ENCODE peak calls at places on chromosomes 6 and 20, in eight cellular contexts. J is mucosa of gallbladder; C is stimulated activated CD4-positive, alpha-beta T cell treated with anti-CD3 and anti-CD28 coated beads, Interleukin-15, amount 100 ng/mL, for 1 hour; H is BJ; A is amniotic epithelial cell; W is A172; L is activated T-helper 2 cell treated with anti-CD3 and anti-CD28 coated beads, Interferon-gamma antibody, Interleukin-2, Interleukin-4, amounts not matched to agents 10 μg/mL and 5 μg/mL and 100 μg/mL, durations not matched to agents 14 hours and 24 hours and 36 hours; G is right cardiac atrium. O is an unnamed sample.
A peak's percentile ranks its signal among the peaks of the same experiment; 100 is the strongest.

GRCh38 chr20:25309395-25310267 is 61.7 kb downstream of the PYGB start:
- DNase-seq in J (peak; percentile 61), C (no peak), H (peak; percentile 56), A (peak; percentile 88), W (peak; percentile 96), L (no peak), G (peak; percentile 61), O (peak; percentile 67)

GRCh38 chr6:101231606-101232235 is 161.8 kb upstream of the GRIK2 start:
- DNase-seq in J (no peak), C (no peak), H (no peak), A (no peak), W (no peak), L (no peak), G (no peak), O (no peak)

GRCh38 chr6:166815629-166816028 is 140.7 kb downstream of the RNASET2 start:
- DNase-seq in J (no peak), C (no peak), H (no peak), A (no peak), W (peak; percentile 27), L (no peak), G (no peak), O (no peak)

GRCh38 chr6:129073651-129074419 is 190.9 kb downstream of the LAMA2 start:
- DNase-seq in J (no peak), C (no peak), H (no peak), A (peak; percentile 71), W (no peak), L (no peak), G (no peak), O (no peak)

GRCh38 chr20:22574545-22575086 is 9.8 kb downstream of the FOXA2 start:
- DNase-seq in J (no peak), C (no peak), H (no peak), A (no peak), W (peak; percentile 39), L (no peak), G (no peak), O (no peak)

GRCh38 chr6:2695464-2696095 is 55.1 kb downstream of the MYLK4 start:
- DNase-seq in J (no peak), C (no peak), H (no peak), A (peak; percentile 38), W (peak; percentile 43), L (no peak), G (no peak), O (peak; percentile 22)

GRCh38 chr6:154384196-154384595 is 27.6 kb upstream of the IPCEF1 start:
- DNase-seq in J (no peak), C (no peak), H (no peak), A (no peak), W (peak; percentile 22), L (no peak), G (no peak), O (no peak)

GRCh38 chr20:57383447-57384347 is 7.5 kb upstream of the RBM38 start:
- DNase-seq in J (no peak), C (no peak), H (no peak), A (no peak), W (no peak), L (no peak), G (no peak), O (no peak)

GRCh38 chr6:68778356-68779020 is 143.4 kb downstream of the ADGRB3 start:
- DNase-seq in J (peak; percentile 13), C (no peak), H (no peak), A (peak; percentile 0), W (peak; percentile 39), L (no peak), G (peak; percentile 13), O (peak; percentile 24)

GRCh38 chr20:17985388-17986018 is 16.7 kb downstream of the MGME1 start:
- DNase-seq in J (no peak), C (no peak), H (no peak), A (no peak), W (no peak), L (no peak), G (no peak), O (no peak)

GRCh38 chr6:38387994-38388393 is 251.7 kb downstream of the BTBD9 start:
- DNase-seq in J (no peak), C (no peak), H (peak; percentile 88), A (peak; percentile 64), W (no peak), L (no peak), G (no peak), O (no peak)

GRCh38 chr6:3326179-3326971 is 67.6 kb downstream of the PSMG4 start:
- DNase-seq in J (no peak), C (no peak), H (no peak), A (no peak), W (peak; percentile 47), L (no peak), G (no peak), O (no peak)

GRCh38 chr6:20688710-20689500 is 154.6 kb downstream of the CDKAL1 start:
- DNase-seq in J (no peak), C (no peak), H (no peak), A (peak; percentile 84), W (peak; percentile 21), L (no peak), G (no peak), O (no peak)

GRCh38 chr6:40492126-40492525 is 95.0 kb downstream of the LRFN2 start:
- DNase-seq in J (no peak), C (no peak), H (no peak), A (no peak), W (no peak), L (no peak), G (no peak), O (no peak)

GRCh38 chr6:70706491-70707123 is 38.9 kb downstream of the SMAP1 start:
- DNase-seq in J (no peak), C (no peak), H (peak; percentile 5), A (peak; percentile 43), W (peak; percentile 25), L (no peak), G (no peak), O (peak; percentile 20)

GRCh38 chr6:128479048-128479666 is 41.2 kb downstream of the PTPRK start:
- DNase-seq in J (no peak), C (no peak), H (no peak), A (no peak), W (no peak), L (no peak), G (no peak), O (no peak)

GRCh38 chr6:104928141-104928540 is 28.8 kb upstream of the LIN28B start:
- DNase-seq in J (no peak), C (no peak), H (no peak), A (peak; percentile 9), W (no peak), L (no peak), G (no peak), O (no peak)

GRCh38 chr20:45283529-45284065 is 23.0 kb upstream of the RBPJL start:
- DNase-seq in J (no peak), C (no peak), H (no peak), A (no peak), W (peak; percentile 25), L (no peak), G (no peak), O (no peak)

GRCh38 chr6:149701699-149702098 is 16.2 kb downstream of the LATS1 start:
- DNase-seq in J (no peak), C (no peak), H (no peak), A (no peak), W (no peak), L (no peak), G (no peak), O (no peak)

GRCh38 chr20:45946149-45946970 is 11.9 kb downstream of the PCIF1 start:
- DNase-seq in J (peak; percentile 51), C (no peak), H (no peak), A (peak; percentile 98), W (peak; percentile 59), L (no peak), G (peak; percentile 62), O (no peak)

GRCh38 chr6:136077834-136078576 is 172.1 kb downstream of the MTFR2 start:
- DNase-seq in J (no peak), C (no peak), H (peak; percentile 79), A (peak; percentile 100), W (peak; percentile 67), L (no peak), G (no peak), O (peak; percentile 2)

GRCh38 chr6:7761047-7761446 is 35.1 kb downstream of the BMP6 start:
- DNase-seq in J (no peak), C (no peak), H (no peak), A (peak; percentile 69), W (no peak), L (no peak), G (no peak), O (no peak)

GRCh38 chr6:159700970-159701369 is 7.9 kb upstream of the SOD2 start:
- DNase-seq in J (no peak), C (no peak), H (no peak), A (no peak), W (no peak), L (no peak), G (no peak), O (no peak)

GRCh38 chr6:134295953-134296553 is 21.9 kb downstream of the SGK1 start:
- DNase-seq in J (peak; percentile 83), C (no peak), H (peak; percentile 96), A (peak; percentile 98), W (peak; percentile 99), L (no peak), G (no peak), O (peak; percentile 45)

GRCh38 chr6:124551711-124552233 is 410.5 kb upstream of the RNF217 start:
- DNase-seq in J (no peak), C (no peak), H (no peak), A (peak; percentile 6), W (no peak), L (no peak), G (no peak), O (no peak)

GRCh38 chr20:32641464-32641863 is 32.3 kb downstream of the C20orf203 start:
- DNase-seq in J (no peak), C (no peak), H (no peak), A (no peak), W (no peak), L (no peak), G (no peak), O (no peak)

GRCh38 chr6:33251390-33252012 is 20.2 kb downstream of the VPS52 start:
- DNase-seq in J (no peak), C (no peak), H (no peak), A (no peak), W (no peak), L (no peak), G (no peak), O (no peak)

GRCh38 chr6:21596379-21597242 is 3.1 kb downstream of the SOX4 start:
- DNase-seq in J (peak; percentile 32), C (no peak), H (no peak), A (peak; percentile 67), W (peak; percentile 65), L (peak; percentile 29), G (peak; percentile 53), O (no peak)

GRCh38 chr6:79525272-79526100 is 11.7 kb downstream of the LCA5 start:
- DNase-seq in J (no peak), C (no peak), H (no peak), A (peak; percentile 92), W (peak; percentile 40), L (no peak), G (peak; percentile 14), O (no peak)

GRCh38 chr6:10426781-10427279 is 12.0 kb upstream of the TFAP2A start:
- DNase-seq in J (no peak), C (no peak), H (no peak), A (no peak), W (no peak), L (no peak), G (no peak), O (no peak)

GRCh38 chr6:157181649-157182048 is 141.7 kb downstream of the TMEM242 start:
- DNase-seq in J (no peak), C (no peak), H (no peak), A (no peak), W (no peak), L (no peak), G (no peak), O (peak; percentile 8)

GRCh38 chr20:41426361-41426900 is 59.8 kb upstream of the EMILIN3 start:
- DNase-seq in J (no peak), C (no peak), H (no peak), A (peak; percentile 35), W (no peak), L (no peak), G (no peak), O (no peak)

GRCh38 chr6:169640347-169640972 is 61.4 kb downstream of the WDR27 start:
- DNase-seq in J (no peak), C (no peak), H (no peak), A (peak; percentile 53), W (no peak), L (no peak), G (no peak), O (no peak)

GRCh38 chr6:106181664-106182418 is 95.7 kb downstream of the PRDM1 start:
- DNase-seq in J (no peak), C (no peak), H (peak; percentile 52), A (peak; percentile 68), W (peak; percentile 80), L (no peak), G (no peak), O (no peak)

O was measured in Panc1.